ENCODE peak calls at places on chromosomes 7 and 10, in eight cellular contexts. Q, O, F, K, P, L, E and G are unnamed samples.

GRCh38 chr7:130290745-130291144 is 2.2 kb upstream of the CPA4 start:
- DNase-seq in O (no peak), F (no peak), Q (no peak), P (no peak), K (no peak), E (no peak), L (no peak), G (no peak)

GRCh38 chr10:70115948-70116682 is 16.5 kb downstream of the AIFM2 start:
- DNase-seq in Q (peak; percentile 48), O (peak; percentile 62), K (peak; percentile 59), L (no peak), E (no peak), F (peak; percentile 6), P (peak; percentile 91), G (peak; percentile 84)

GRCh38 chr10:84243759-84244158 is 1.1 kb upstream of the RGR start:
- DNase-seq in E (no peak), O (no peak), Q (no peak), L (no peak), F (no peak), P (no peak), K (no peak), G (no peak)

GRCh38 chr7:57305192-57305748 is 144.7 kb upstream of the ZNF716 start:
- DNase-seq in P (peak; percentile 48), K (no peak), O (no peak), F (no peak), Q (no peak), E (no peak), L (no peak), G (no peak)

GRCh38 chr7:25922296-25922695 is 229.7 kb upstream of the NFE2L3 start:
- DNase-seq in P (no peak), L (no peak), F (no peak), O (no peak), K (no peak), Q (no peak), E (no peak), G (no peak)

GRCh38 chr10:6148908-6149307 is 53.8 kb upstream of the PFKFB3 start:
- DNase-seq in O (no peak), L (no peak), E (no peak), K (no peak), F (no peak), Q (no peak), P (no peak), G (no peak)

GRCh38 chr7:112970771-112971170 is 115.9 kb downstream of the GPR85 start:
- DNase-seq in Q (no peak), E (no peak), O (no peak), F (no peak), P (no peak), K (no peak), L (no peak), G (no peak)

GRCh38 chr7:44246396-44247113 is 45.8 kb downstream of the YKT6 start:
- DNase-seq in Q (no peak), P (no peak), F (no peak), L (no peak), K (no peak), O (no peak), E (no peak), G (no peak)

GRCh38 chr7:29046978-29047377 is 88.8 kb upstream of the TRIL start:
- DNase-seq in L (no peak), O (no peak), F (no peak), Q (no peak), K (no peak), P (no peak), E (no peak), G (no peak)

GRCh38 chr10:104316321-104317099 is 21.8 kb downstream of the ITPRIP start:
- DNase-seq in L (no peak), E (no peak), K (no peak), Q (no peak), F (no peak), O (no peak), P (no peak), G (no peak)

GRCh38 chr7:42686594-42687156 is 225.2 kb downstream of the C7orf25 start:
- DNase-seq in E (no peak), O (no peak), K (no peak), P (peak; percentile 90), L (no peak), F (no peak), Q (no peak), G (peak; percentile 42)

GRCh38 chr10:46216003-46216634 is 70.7 kb upstream of the ANTXRL start:
- DNase-seq in L (no peak), E (no peak), K (no peak), F (no peak), Q (no peak), O (no peak), P (no peak), G (no peak)

GRCh38 chr10:127919418-127920191 is 12.7 kb downstream of the PTPRE start:
- DNase-seq in P (peak; percentile 70), K (no peak), Q (no peak), O (no peak), F (peak; percentile 34), E (no peak), L (peak; percentile 46), G (peak; percentile 38)

GRCh38 chr10:128759174-128759573 is 633.0 kb upstream of the MKI67 start:
- DNase-seq in E (peak; percentile 35), L (no peak), P (no peak), O (no peak), F (no peak), Q (no peak), K (no peak), G (no peak)

GRCh38 chr10:131043039-131043691 is 268.4 kb downstream of the TCERG1L start:
- DNase-seq in K (no peak), P (no peak), O (no peak), F (no peak), L (no peak), Q (no peak), E (no peak), G (no peak)

GRCh38 chr7:50710441-50711154 is 72.1 kb downstream of the GRB10 start:
- DNase-seq in Q (no peak), O (no peak), E (no peak), P (no peak), F (no peak), K (no peak), L (no peak), G (no peak)

GRCh38 chr7:96061844-96062243 is 260.1 kb downstream of the SLC25A13 start:
- DNase-seq in L (no peak), Q (no peak), O (no peak), P (no peak), F (no peak), E (no peak), K (no peak), G (peak; percentile 45)

GRCh38 chr10:31042670-31043069 is 11.0 kb upstream of the ZNF438 start:
- DNase-seq in E (no peak), F (no peak), K (no peak), L (no peak), Q (no peak), P (no peak), O (no peak), G (no peak)

GRCh38 chr7:12951397-12951801 is 264.0 kb downstream of the ARL4A start:
- DNase-seq in P (no peak), L (no peak), O (no peak), F (no peak), K (no peak), Q (no peak), E (no peak), G (no peak)

GRCh38 chr10:80472234-80473095 is 18.4 kb downstream of the TSPAN14 start:
- DNase-seq in P (no peak), E (no peak), O (no peak), Q (no peak), K (no peak), F (no peak), L (no peak), G (no peak)

GRCh38 chr7:79936281-79936983 is 198.2 kb upstream of the GNAI1 start:
- DNase-seq in O (no peak), L (no peak), P (no peak), K (no peak), E (no peak), Q (no peak), F (no peak), G (no peak)

GRCh38 chr10:43120948-43121290 is 17.3 kb upstream of the CSGALNACT2 start:
- DNase-seq in E (no peak), O (peak; percentile 32), K (no peak), P (no peak), Q (no peak), L (no peak), F (no peak), G (peak; percentile 18)

GRCh38 chr7:36605261-36605660 is 119.0 kb downstream of the AOAH start:
- DNase-seq in E (peak; percentile 52), P (no peak), K (no peak), F (peak; percentile 18), Q (no peak), L (no peak), O (no peak), G (peak; percentile 65)

GRCh38 chr7:137948083-137948844 is 53.6 kb downstream of the CREB3L2 start:
- DNase-seq in E (no peak), O (no peak), Q (no peak), P (no peak), K (no peak), L (no peak), F (no peak), G (no peak)

GRCh38 chr7:98754041-98754479 is 115.8 kb downstream of the TMEM130 start:
- DNase-seq in L (no peak), O (no peak), F (peak; percentile 45), E (no peak), Q (no peak), K (no peak), P (peak; percentile 78), G (peak; percentile 71)

GRCh38 chr10:1968257-1969025 is 231.1 kb upstream of the ADARB2 start:
- DNase-seq in O (no peak), K (no peak), F (no peak), E (no peak), Q (no peak), L (no peak), P (no peak), G (no peak)